ENCODE peak calls at places on chromosomes 11 and 22, in five cellular contexts. K, C, H, G and U are unnamed samples.

GRCh38 chr22:45009881-45010531 is at the start of gene PHF21B:
- DNase-seq in K (peak; percentile 50), C (no peak), H (peak; percentile 60), G (peak; percentile 21), U (peak; percentile 57)

GRCh38 chr11:128040603-128041002 is 546.8 kb downstream of the ETS1 start:
- DNase-seq in K (no peak), C (peak; percentile 67), H (peak; percentile 15), G (no peak), U (no peak)

GRCh38 chr22:49197986-49198704 is 629.5 kb downstream of the BRD1 start:
- DNase-seq in K (no peak), C (no peak), H (no peak), G (no peak), U (no peak)

GRCh38 chr22:38205261-38206128 is 3.7 kb downstream of the MAFF start:
- DNase-seq in K (peak; percentile 83), C (no peak), H (no peak), G (no peak), U (peak; percentile 79)

GRCh38 chr11:58616594-58616993 is 5.9 kb upstream of the CNTF start:
- DNase-seq in K (peak; percentile 73), C (no peak), H (no peak), G (no peak), U (peak; percentile 30)

GRCh38 chr11:85481862-85482261 is 145.3 kb downstream of the DLG2 start:
- DNase-seq in K (no peak), C (no peak), H (no peak), G (no peak), U (no peak)

GRCh38 chr22:34841321-34841901 is 224.5 kb upstream of the ISX start:
- DNase-seq in K (no peak), C (no peak), H (no peak), G (no peak), U (no peak)

GRCh38 chr11:12118940-12119339 is 8.6 kb downstream of the MICAL2 start:
- DNase-seq in K (no peak), C (peak; percentile 22), H (no peak), G (no peak), U (no peak)

GRCh38 chr11:80383655-80384054 is 942.8 kb upstream of the TENM4 start:
- DNase-seq in K (no peak), C (no peak), H (no peak), G (no peak), U (no peak)

GRCh38 chr11:116454020-116454645 is 318.7 kb downstream of the BUD13 start:
- DNase-seq in K (no peak), C (peak; percentile 3), H (peak; percentile 89), G (no peak), U (no peak)

GRCh38 chr22:42397332-42398246 is 34.6 kb downstream of the NFAM1 start:
- DNase-seq in K (no peak), C (no peak), H (no peak), G (no peak), U (peak; percentile 34)

GRCh38 chr11:12167098-12167999 is 57.0 kb downstream of the MICAL2 start:
- DNase-seq in K (no peak), C (no peak), H (peak; percentile 81), G (no peak), U (no peak)

GRCh38 chr11:121415861-121416260 is 36.3 kb upstream of the SORL1 start:
- DNase-seq in K (no peak), C (no peak), H (no peak), G (no peak), U (no peak)

GRCh38 chr11:10909141-10909883 is 51.5 kb upstream of the ZBED5 start:
- DNase-seq in K (no peak), C (no peak), H (no peak), G (no peak), U (no peak)

GRCh38 chr22:24810043-24810749 is 4.2 kb downstream of the SGSM1 start:
- DNase-seq in K (no peak), C (no peak), H (peak; percentile 79), G (no peak), U (no peak)

GRCh38 chr11:118304227-118304808 is at the start of gene CD3E:
- DNase-seq in K (no peak), C (no peak), H (no peak), G (no peak), U (no peak)

GRCh38 chr22:41501209-41501608 is 32.3 kb downstream of the ACO2 start:
- DNase-seq in K (no peak), C (no peak), H (no peak), G (no peak), U (no peak)

GRCh38 chr22:27387561-27387960 is 414.0 kb downstream of the MN1 start:
- DNase-seq in K (no peak), C (no peak), H (no peak), G (no peak), U (no peak)

GRCh38 chr22:46737976-46738641 is at the start of gene CERK:
- DNase-seq in K (peak; percentile 84), C (peak; percentile 43), H (peak; percentile 54), G (peak; percentile 20), U (peak; percentile 81)

GRCh38 chr11:64751136-64751535 is 7.2 kb upstream of the RASGRP2 start:
- DNase-seq in K (peak; percentile 8), C (no peak), H (no peak), G (no peak), U (no peak)

GRCh38 chr22:23414727-23415489 is 165.2 kb downstream of the IGLL1 start:
- DNase-seq in K (no peak), C (no peak), H (no peak), G (no peak), U (no peak)

GRCh38 chr11:70005107-70005818 is 72.9 kb upstream of the ANO1 start:
- DNase-seq in K (no peak), C (no peak), H (no peak), G (no peak), U (no peak)

GRCh38 chr11:113977701-113978100 is 2.8 kb downstream of the HTR3A start:
- DNase-seq in K (no peak), C (no peak), H (no peak), G (no peak), U (no peak)